ENCODE peak calls at places on chromosomes 12 and 14, in four cellular contexts. J is HepG2, C is K562, T is GM12878. H is an unnamed sample.

GRCh38 chr14:74942608-74943007 is 12.8 kb downstream of the PGF start:
- DNase-seq in J (no peak), C (peak), T (no peak), H (no peak)

GRCh38 chr12:2691340-2692111 is 103.2 kb upstream of the FKBP4 start:
- DNase-seq in C (peak), J (no peak), T (peak), H (peak)

GRCh38 chr12:92257261-92257660 is 111.6 kb upstream of the BTG1 start:
- DNase-seq in J (no peak), T (no peak), C (no peak), H (no peak)

GRCh38 chr14:103593577-103593976 is 30.8 kb downstream of the COA8 start:
- DNase-seq in C (no peak), J (no peak), T (peak), H (no peak)

GRCh38 chr14:72454388-72454787 is 439.5 kb downstream of the DPF3 start:
- DNase-seq in C (no peak), T (no peak), J (no peak), H (no peak)

GRCh38 chr12:18074001-18074400 is 16.0 kb downstream of the RERGL start:
- DNase-seq in J (no peak), T (no peak), C (no peak), H (no peak)

GRCh38 chr14:65478596-65478995 is 66.1 kb downstream of the FUT8 start:
- DNase-seq in J (no peak), C (no peak), T (no peak), H (no peak)

GRCh38 chr12:7162691-7163114 is 26.8 kb upstream of the PEX5 start:
- DNase-seq in T (no peak), C (peak), J (peak), H (peak)

GRCh38 chr12:53722450-53723041 is 4.7 kb downstream of the CALCOCO1 start:
- DNase-seq in T (peak), C (no peak), J (no peak), H (no peak)

GRCh38 chr14:98189944-98190343 is 1082.1 kb downstream of the BCL11B start:
- DNase-seq in T (no peak), C (no peak), J (no peak), H (no peak)

GRCh38 chr12:113154351-113154973 is 4.9 kb downstream of the CFAP73 start:
- DNase-seq in T (no peak), C (no peak), J (no peak), H (peak)

GRCh38 chr14:77505031-77505430 is 6.4 kb upstream of the ISM2 start:
- DNase-seq in T (no peak), C (no peak), J (no peak), H (no peak)

GRCh38 chr14:94598816-94599655 is 13.2 kb upstream of the SERPINA3 start:
- DNase-seq in C (no peak), J (peak), T (no peak), H (no peak)

GRCh38 chr14:103563089-103563620 is 395 bp downstream of the COA8 start:
- DNase-seq in C (peak), T (no peak), J (peak), H (no peak)

GRCh38 chr12:116090516-116090915 is 187.0 kb downstream of the MED13L start:
- DNase-seq in J (no peak), T (no peak), C (no peak), H (no peak)

GRCh38 chr14:72443256-72443655 is 450.6 kb downstream of the DPF3 start:
- DNase-seq in J (no peak), T (no peak), C (no peak), H (no peak)

DNA sequence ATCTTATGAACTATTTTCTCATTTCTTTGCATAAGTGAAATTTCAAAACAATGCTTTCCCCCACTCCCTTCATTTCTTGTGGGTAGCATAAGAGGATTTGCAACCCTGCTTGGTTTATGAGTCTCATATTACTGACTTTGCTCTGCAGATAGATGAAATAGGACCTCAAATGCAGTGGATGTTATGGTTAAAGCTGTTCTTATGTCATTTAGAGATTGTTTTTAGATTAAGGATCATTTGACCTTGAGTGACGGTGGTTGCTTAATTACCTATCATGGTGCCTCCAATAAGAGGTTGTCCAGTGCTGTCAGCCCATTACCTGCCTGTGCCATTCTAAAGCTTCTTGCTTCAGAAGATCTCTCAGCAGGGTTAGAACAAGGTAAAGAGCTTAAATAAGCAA is 351.4 kb upstream of the ATP2B1 start:
- DNase-seq in C (no peak), T (no peak), J (no peak), H (no peak)
- TF ChIP-seq ETV6 in C (no peak), T (no peak), J (no peak), H (no peak)

DNA sequence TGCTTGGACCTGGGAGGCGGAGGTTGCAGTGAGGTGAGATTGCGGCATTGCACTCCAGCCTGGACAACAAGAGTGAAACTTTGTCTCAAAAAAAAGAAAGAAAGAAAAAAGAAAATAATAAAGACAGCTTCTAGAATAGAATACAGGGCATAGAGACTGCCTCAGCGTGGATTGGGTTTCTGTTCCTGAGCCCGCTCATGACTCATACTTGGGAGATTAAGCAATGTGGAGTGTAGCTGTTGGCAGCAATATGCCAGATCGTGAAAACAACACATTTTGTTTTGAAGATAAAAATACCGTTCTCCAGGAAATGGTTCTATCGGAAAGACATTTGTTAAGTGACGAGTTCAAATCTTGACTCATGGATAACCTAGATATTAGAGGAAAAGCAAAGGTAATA is 67.2 kb downstream of the GLT1D1 start:
- DNase-seq in J (no peak), C (no peak), T (no peak), H (no peak)
- TF ChIP-seq ETV6 in J (no peak), C (no peak), T (no peak), H (no peak)

GRCh38 chr12:13487326-13487725 is 290.8 kb downstream of the EMP1 start:
- DNase-seq in C (no peak), J (no peak), T (no peak), H (no peak)

GRCh38 chr12:13489246-13489645 is 292.7 kb downstream of the EMP1 start:
- DNase-seq in C (no peak), T (no peak), J (no peak), H (no peak)

GRCh38 chr12:13486794-13487193 is 290.3 kb downstream of the EMP1 start:
- DNase-seq in C (no peak), T (no peak), J (no peak), H (no peak)
- TF ChIP-seq ETV6 in C (no peak), T (no peak), J (no peak), H (no peak)

GRCh38 chr12:27924350-27925140 is 48.0 kb downstream of the PTHLH start:
- DNase-seq in T (no peak), C (no peak), J (no peak), H (no peak)
- TF ChIP-seq ETV6 in T (no peak), C (no peak), J (no peak), H (no peak)

GRCh38 chr12:104788848-104789271 is 169.2 kb downstream of the SLC41A2 start:
- DNase-seq in C (no peak), J (no peak), T (no peak), H (peak)

GRCh38 chr12:104793280-104793679 is 164.8 kb downstream of the SLC41A2 start:
- DNase-seq in C (no peak), J (no peak), T (no peak), H (no peak)

GRCh38 chr12:104790296-104791125 is 167.6 kb downstream of the SLC41A2 start:
- DNase-seq in T (peak), J (peak), C (peak), H (peak)

GRCh38 chr12:104793968-104794367 is 164.1 kb downstream of the SLC41A2 start:
- DNase-seq in T (no peak), C (no peak), J (no peak), H (no peak)

GRCh38 chr12:104792570-104792969 is 165.5 kb downstream of the SLC41A2 start:
- DNase-seq in T (no peak), C (no peak), J (no peak), H (no peak)
- TF ChIP-seq ETV6 in T (no peak), C (no peak), J (no peak), H (no peak)

H was measured in WTC11.